ENCODE peak calls at places on chromosomes 13 and 19, in ten cellular contexts. Z is right cardiac atrium; L is left lung; M is activated CD8-positive, alpha-beta T cell treated with anti-CD3 and anti-CD28 coated beads, Interleukin-2, amount 10 ng/mL, durations not matched to agents 7 days and 5 days; U is psoas muscle; G is RWPE2; B is foreskin keratinocyte; D is activated T-cell treated with anti-CD3 and anti-CD28 coated beads, Interleukin-2, amount 50 U/mL, for 4 hours; R is activated B cell treated with CpG ODN at 0.5 μM for 24 hours; P is heart right ventricle. K is an unnamed sample.

GRCh38 chr13:73943137-73943964 is 190.9 kb downstream of the KLF12 start:
- ATAC-seq in G (no peak), D (peak; percentile 93), R (peak; percentile 84), M (peak; percentile 89), B (no peak), U (no peak), Z (no peak), P (peak; percentile 21), L (no peak), K (peak; percentile 86)

GRCh38 chr13:100658363-100658762 is 16.2 kb downstream of the TMTC4 start:
- ATAC-seq in L (no peak), M (peak; percentile 86), G (no peak), P (no peak), D (peak; percentile 58), U (no peak), Z (no peak), R (peak; percentile 28), B (no peak), K (no peak)

GRCh38 chr13:40164137-40164536 is 502.3 kb downstream of the FOXO1 start:
- ATAC-seq in G (peak; percentile 46), U (peak; percentile 75), P (no peak), M (no peak), D (no peak), R (no peak), B (no peak), Z (no peak), L (peak; percentile 19), K (no peak)

GRCh38 chr13:43963726-43964125 is 84.0 kb downstream of the LACC1 start:
- ATAC-seq in P (no peak), Z (peak; percentile 41), D (no peak), U (no peak), M (no peak), B (no peak), L (no peak), G (no peak), R (no peak), K (peak; percentile 41)

GRCh38 chr13:113451951-113452421 is 1.3 kb downstream of the ADPRHL1 start:
- ATAC-seq in D (no peak), B (no peak), R (no peak), Z (peak; percentile 75), G (no peak), U (peak; percentile 71), M (no peak), L (no peak), P (peak; percentile 78), K (no peak)

GRCh38 chr19:21472507-21472906 is 32.9 kb upstream of the ZNF429 start:
- ATAC-seq in Z (no peak), G (no peak), U (no peak), D (no peak), L (peak; percentile 58), R (no peak), M (no peak), B (no peak), P (no peak), K (no peak)

GRCh38 chr13:94542917-94543316 is 53.0 kb downstream of the TGDS start:
- ATAC-seq in B (no peak), L (no peak), R (no peak), P (no peak), M (no peak), Z (no peak), G (no peak), U (no peak), D (no peak), K (no peak)

GRCh38 chr19:658059-658839 is 4.8 kb downstream of the RNF126 start:
- ATAC-seq in U (no peak), D (no peak), G (no peak), M (no peak), R (no peak), B (no peak), L (no peak), Z (no peak), P (no peak), K (no peak)

GRCh38 chr13:48220592-48221300 is 12.3 kb upstream of the ITM2B start:
- ATAC-seq in P (peak; percentile 37), B (no peak), R (no peak), D (peak; percentile 77), G (no peak), M (peak; percentile 67), L (no peak), U (no peak), Z (no peak), K (peak; percentile 54)

GRCh38 chr19:4007836-4008539 is 452 bp downstream of the PIAS4 start:
- ATAC-seq in D (peak; percentile 16), B (no peak), Z (peak; percentile 2), P (no peak), M (peak; percentile 3), L (no peak), R (peak; percentile 3), G (no peak), U (peak; percentile 4), K (peak; percentile 57)

GRCh38 chr19:10871711-10872550 is 578 bp downstream of the CARM1 start:
- ATAC-seq in D (peak; percentile 2), U (no peak), B (no peak), P (no peak), G (no peak), M (peak; percentile 5), R (no peak), Z (no peak), L (no peak), K (peak; percentile 7)

GRCh38 chr13:51453308-51453958 is 597 bp upstream of the INTS6 start:
- ATAC-seq in L (peak; percentile 61), D (peak; percentile 46), P (peak; percentile 64), R (peak; percentile 53), G (peak; percentile 55), Z (peak; percentile 71), M (peak; percentile 51), U (peak; percentile 61), B (peak; percentile 53), K (peak; percentile 77)

GRCh38 chr19:41206926-41207750 is 11.9 kb upstream of the AXL start:
- ATAC-seq in D (no peak), G (no peak), L (no peak), B (no peak), Z (peak; percentile 92), R (no peak), P (peak; percentile 92), U (peak; percentile 60), M (no peak), K (peak; percentile 13)

GRCh38 chr13:40564342-40564997 is 102.0 kb downstream of the FOXO1 start:
- ATAC-seq in L (peak; percentile 53), Z (no peak), G (no peak), P (peak; percentile 53), U (peak; percentile 17), B (no peak), M (no peak), D (no peak), R (peak; percentile 47), K (peak; percentile 88)

GRCh38 chr19:47446534-47447469 is 24.9 kb downstream of the SLC8A2 start:
- ATAC-seq in R (no peak), P (no peak), B (peak; percentile 34), M (peak; percentile 8), Z (peak; percentile 11), U (no peak), L (peak; percentile 47), G (peak; percentile 77), D (no peak), K (no peak)

GRCh38 chr13:44396963-44397580 is 23.4 kb downstream of the SERP2 start:
- ATAC-seq in G (no peak), M (no peak), Z (peak; percentile 75), B (no peak), U (no peak), R (no peak), L (peak; percentile 41), P (peak; percentile 75), D (no peak), K (no peak)

GRCh38 chr13:48493851-48494250 is 39.0 kb downstream of the RCBTB2 start:
- ATAC-seq in Z (no peak), P (no peak), D (no peak), M (no peak), B (no peak), G (peak; percentile 62), U (no peak), L (no peak), R (no peak), K (no peak)

GRCh38 chr13:112034846-112035245 is 32.1 kb upstream of the SOX1 start:
- ATAC-seq in G (no peak), U (no peak), B (no peak), D (no peak), R (no peak), M (no peak), Z (no peak), L (no peak), P (no peak), K (no peak)

GRCh38 chr13:71607575-71607974 is 259.4 kb downstream of the DACH1 start:
- ATAC-seq in P (no peak), Z (no peak), G (no peak), U (no peak), R (no peak), L (no peak), B (no peak), D (no peak), M (no peak), K (no peak)

GRCh38 chr13:89953581-89953980 is 1393.9 kb upstream of the MIR17HG start:
- ATAC-seq in R (no peak), Z (no peak), G (no peak), B (no peak), P (no peak), L (no peak), U (no peak), D (no peak), M (no peak), K (no peak)

GRCh38 chr13:49399801-49400472 is 43.9 kb downstream of the CAB39L start:
- ATAC-seq in G (no peak), R (no peak), U (no peak), L (no peak), B (no peak), D (no peak), M (no peak), Z (no peak), P (no peak), K (no peak)

GRCh38 chr19:38657633-38658222 is 10.3 kb downstream of the ACTN4 start:
- ATAC-seq in G (peak; percentile 70), R (no peak), L (peak; percentile 7), D (peak; percentile 32), M (no peak), B (peak; percentile 79), U (peak; percentile 8), P (no peak), Z (no peak), K (no peak)

GRCh38 chr19:32202244-32202643 is 143.2 kb upstream of the ZNF507 start:
- ATAC-seq in M (no peak), R (no peak), L (no peak), D (no peak), P (no peak), G (no peak), U (no peak), B (no peak), Z (peak; percentile 43), K (no peak)

GRCh38 chr13:42040730-42041016 is 7.8 kb upstream of the DGKH start:
- ATAC-seq in D (peak; percentile 33), Z (no peak), B (peak; percentile 7), R (no peak), L (no peak), G (no peak), P (no peak), U (no peak), M (no peak), K (no peak)

GRCh38 chr13:33249894-33250293 is 35.7 kb downstream of the STARD13 start:
- ATAC-seq in B (no peak), P (no peak), L (no peak), Z (no peak), D (no peak), R (no peak), U (no peak), M (no peak), G (no peak), K (no peak)

GRCh38 chr19:46610851-46611770 is 10.0 kb downstream of the CALM3 start:
- ATAC-seq in M (peak; percentile 45), U (no peak), B (no peak), R (peak; percentile 30), L (no peak), P (no peak), Z (no peak), D (peak; percentile 29), G (peak; percentile 6), K (peak; percentile 54)

GRCh38 chr19:54478677-54479266 is 5.7 kb upstream of the CDC42EP5 start:
- ATAC-seq in R (peak; percentile 47), L (peak; percentile 64), U (no peak), M (peak; percentile 49), P (no peak), D (peak; percentile 43), G (no peak), B (no peak), Z (no peak), K (no peak)

GRCh38 chr19:57803594-57804325 is 11.0 kb downstream of the ZNF552 start:
- ATAC-seq in R (peak; percentile 26), U (no peak), P (peak; percentile 66), L (peak; percentile 62), B (peak; percentile 61), M (peak; percentile 51), D (no peak), G (peak; percentile 58), Z (peak; percentile 59), K (no peak)